ENCODE peak calls at places on chromosomes 5 and 9, in six cellular contexts. M, U, E, D, K and L are unnamed samples.

GRCh38 chr5:179802207-179802883 is 4.3 kb downstream of the MGAT4B start:
- DNase-seq in M (no peak), U (no peak), E (no peak), D (no peak), K (peak), L (no peak)

GRCh38 chr9:86350006-86350755 is 4.0 kb downstream of the TUT7 start:
- DNase-seq in M (no peak), U (no peak), E (no peak), D (no peak), K (no peak), L (no peak)

GRCh38 chr9:5791870-5792269 is 41.0 kb downstream of the ERMP1 start:
- DNase-seq in M (no peak), U (no peak), E (no peak), D (no peak), K (no peak), L (no peak)

GRCh38 chr5:171288066-171288465 is 21.0 kb upstream of the TLX3 start:
- DNase-seq in M (peak), U (no peak), E (no peak), D (no peak), K (no peak), L (no peak)

GRCh38 chr5:37806016-37806415 is 33.8 kb downstream of the GDNF start:
- DNase-seq in M (no peak), U (no peak), E (no peak), D (no peak), K (no peak), L (no peak)

GRCh38 chr5:128649183-128649582 is 111.1 kb upstream of the FBN2 start:
- DNase-seq in M (peak), U (no peak), E (no peak), D (no peak), K (no peak), L (no peak)

GRCh38 chr9:12933957-12934356 is 159.1 kb downstream of the LURAP1L start:
- DNase-seq in M (peak), U (no peak), E (no peak), D (no peak), K (no peak), L (no peak)

GRCh38 chr5:57441557-57441956 is 41.1 kb downstream of the ACTBL2 start:
- DNase-seq in M (peak), U (no peak), E (peak), D (no peak), K (no peak), L (no peak)

GRCh38 chr9:136538599-136539426 is 7.0 kb downstream of the NOTCH1 start:
- DNase-seq in M (no peak), U (no peak), E (no peak), D (no peak), K (no peak), L (no peak)

GRCh38 chr5:37847978-37848425 is 8.2 kb upstream of the GDNF start:
- DNase-seq in M (peak), U (no peak), E (no peak), D (no peak), K (no peak), L (no peak)

GRCh38 chr9:76996700-76997099 is 22.8 kb upstream of the FOXB2 start:
- DNase-seq in M (peak), U (peak), E (no peak), D (no peak), K (peak), L (no peak)

GRCh38 chr9:1373445-1373844 is 323.3 kb downstream of the DMRT2 start:
- DNase-seq in M (no peak), U (no peak), E (no peak), D (no peak), K (no peak), L (no peak)

GRCh38 chr5:56908942-56909293 is 478 bp upstream of the SETD9 start:
- DNase-seq in M (no peak), U (no peak), E (no peak), D (no peak), K (no peak), L (no peak)

GRCh38 chr5:143416411-143416810 is 12.9 kb upstream of the NR3C1 start:
- DNase-seq in M (no peak), U (no peak), E (no peak), D (no peak), K (no peak), L (no peak)

GRCh38 chr5:127358782-127359181 is 68.2 kb downstream of the MEGF10 start:
- DNase-seq in M (peak), U (no peak), E (no peak), D (no peak), K (no peak), L (no peak)

GRCh38 chr9:27261517-27262211 is 35.3 kb downstream of the EQTN start:
- DNase-seq in M (peak), U (no peak), E (no peak), D (no peak), K (no peak), L (no peak)

GRCh38 chr5:140827704-140828401 is at the start of gene PCDHA6:
- DNase-seq in M (no peak), U (peak), E (no peak), D (no peak), K (no peak), L (no peak)

GRCh38 chr5:149959406-149960236 is 937 bp upstream of the SLC26A2 start:
- DNase-seq in M (peak), U (no peak), E (no peak), D (no peak), K (no peak), L (no peak)

GRCh38 chr9:133869674-133870419 is 122.3 kb downstream of the VAV2 start:
- DNase-seq in M (no peak), U (no peak), E (no peak), D (no peak), K (no peak), L (no peak)
- TF ChIP-seq CTCF in M (no peak), U (no peak), E (no peak), D (peak), K (peak), L (peak)

GRCh38 chr9:121968056-121968455 is 125.1 kb downstream of the TTLL11 start:
- DNase-seq in M (no peak), U (no peak), E (no peak), D (no peak), K (no peak), L (no peak)

GRCh38 chr9:121962421-121962820 is 130.7 kb downstream of the TTLL11 start:
- DNase-seq in M (no peak), U (no peak), E (no peak), D (no peak), K (no peak), L (no peak)

GRCh38 chr9:121966706-121967105 is 126.4 kb downstream of the TTLL11 start:
- DNase-seq in M (no peak), U (no peak), E (no peak), D (no peak), K (no peak), L (no peak)

GRCh38 chr9:121960665-121961064 is 132.4 kb downstream of the TTLL11 start:
- DNase-seq in M (no peak), U (no peak), E (no peak), D (no peak), K (no peak), L (no peak)

DNA sequence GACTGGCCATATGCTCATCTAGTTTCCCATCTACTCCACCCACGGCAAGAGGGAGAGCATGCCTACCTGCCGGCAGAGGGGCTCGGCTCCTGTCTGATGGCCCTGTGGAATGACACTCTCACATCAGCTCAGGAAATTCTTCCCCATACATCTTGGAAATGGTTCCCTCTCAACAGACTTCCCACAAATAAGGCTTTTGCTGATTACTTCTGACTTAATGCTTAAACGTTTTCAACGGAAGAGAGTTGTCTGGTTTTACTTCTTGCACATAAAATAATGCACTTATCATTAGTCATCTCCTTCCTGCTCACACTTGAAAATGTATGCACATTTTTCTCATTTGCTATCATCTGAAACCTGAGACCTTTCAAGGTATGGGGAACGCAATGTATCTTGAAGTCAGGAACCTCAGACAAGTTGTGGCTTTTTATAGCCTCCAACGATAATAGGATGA is 129.5 kb downstream of the TTLL11 start:
- DNase-seq in M (peak), U (no peak), E (peak), D (no peak), K (no peak), L (no peak)
- TF ChIP-seq CTCF in M (no peak), U (no peak), E (no peak), D (no peak), K (no peak), L (no peak)

GRCh38 chr5:173626501-173626812 is 10.0 kb upstream of the BOD1 start:
- DNase-seq in M (no peak), U (no peak), E (no peak), D (no peak), K (no peak), L (no peak)

GRCh38 chr5:173624276-173624675 is 7.8 kb upstream of the BOD1 start:
- DNase-seq in M (no peak), U (no peak), E (no peak), D (no peak), K (no peak), L (no peak)

GRCh38 chr5:173627271-173627670 is 10.8 kb upstream of the BOD1 start:
- DNase-seq in M (no peak), U (no peak), E (no peak), D (no peak), K (no peak), L (no peak)

GRCh38 chr5:173625261-173625660 is 8.8 kb upstream of the BOD1 start:
- DNase-seq in M (no peak), U (no peak), E (no peak), D (no peak), K (no peak), L (no peak)

GRCh38 chr5:173625686-173626500 is 9.4 kb upstream of the BOD1 start:
- DNase-seq in M (no peak), U (no peak), E (no peak), D (no peak), K (no peak), L (no peak)
- TF ChIP-seq CTCF in M (peak), U (no peak), E (no peak), D (no peak), K (no peak), L (no peak)

GRCh38 chr9:127193483-127193882 is 71.0 kb upstream of the ANGPTL2 start:
- DNase-seq in M (no peak), U (no peak), E (no peak), D (no peak), K (no peak), L (no peak)

GRCh38 chr9:127195976-127196825 is 68.4 kb upstream of the GARNL3 start:
- DNase-seq in M (no peak), U (no peak), E (no peak), D (no peak), K (no peak), L (no peak)

GRCh38 chr9:127196826-127197145 is 67.8 kb upstream of the GARNL3 start:
- DNase-seq in M (no peak), U (no peak), E (no peak), D (no peak), K (no peak), L (no peak)

GRCh38 chr9:127197186-127197860 is 67.3 kb upstream of the GARNL3 start:
- DNase-seq in M (no peak), U (no peak), E (no peak), D (no peak), K (no peak), L (no peak)

DNA sequence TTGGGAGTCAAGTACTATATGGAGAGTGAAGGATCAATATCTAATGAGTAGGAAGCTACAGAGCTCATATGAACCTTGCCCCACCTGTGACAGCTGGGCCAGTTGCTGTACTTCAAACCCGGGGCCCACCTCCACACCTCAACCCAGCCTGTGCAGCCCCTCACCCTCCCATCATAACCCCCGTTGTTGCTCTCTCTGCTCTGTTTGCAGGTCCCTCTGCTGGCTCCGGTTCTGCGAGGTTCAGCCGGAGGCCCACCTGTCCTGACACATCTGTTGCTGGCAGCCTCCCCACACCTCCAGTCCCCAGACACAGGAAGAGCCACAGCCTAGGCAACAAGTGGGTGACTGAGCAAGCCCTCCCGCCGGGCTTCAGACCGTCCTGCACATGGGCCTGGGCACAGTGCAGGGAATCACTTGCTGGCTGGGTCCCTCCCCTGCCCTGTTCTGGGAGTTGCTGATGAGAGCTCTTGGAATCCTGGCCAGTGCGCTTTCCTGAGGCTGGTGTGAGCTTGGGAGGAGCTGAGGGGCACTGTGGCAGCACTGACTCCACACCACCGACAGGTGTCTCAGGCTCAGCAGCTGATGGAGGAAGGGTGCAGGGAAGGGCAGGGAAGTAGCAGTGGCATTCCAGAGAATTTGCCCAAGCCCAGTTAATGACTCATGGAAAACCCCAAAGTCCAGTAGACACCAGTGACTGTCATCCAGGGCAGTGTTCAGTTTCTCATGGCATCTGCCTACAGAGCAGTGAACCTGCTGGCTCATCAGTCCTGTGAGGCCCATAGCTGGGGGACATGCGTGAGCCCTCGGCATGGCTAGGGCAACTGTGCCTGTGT is 69.5 kb upstream of the GARNL3 start:
- DNase-seq in M (peak), U (no peak), E (no peak), D (no peak), K (no peak), L (no peak)
- TF ChIP-seq CTCF in M (no peak), U (no peak), E (peak), D (no peak), K (no peak), L (no peak)